ENCODE peak calls at places on chromosomes 2 and 18, in six cellular contexts. One of them, this sample, is unnamed. For H3K4me1, the result is how much of the 10 kb centered on the place peaks cover.

GRCh38 chr2:25620077-25620476 is 53.3 kb downstream of the DTNB start:
- DNase-seq in uterus: no peak
- DNase-seq in A549: no peak
- DNase-seq in Peyer's patch: no peak
- DNase-seq in psoas muscle: no peak
- DNase-seq in astrocyte: peak
- DNase-seq in this sample: no peak

GRCh38 chr2:69082430-69082997 is 69.5 kb downstream of the ANTXR1 start:
- DNase-seq in uterus: peak
- DNase-seq in A549: peak
- DNase-seq in Peyer's patch: peak
- DNase-seq in psoas muscle: no peak
- DNase-seq in astrocyte: peak
- DNase-seq in this sample: peak

GRCh38 chr2:175432021-175432420 is 250.5 kb upstream of the ATP5MC3 start:
- DNase-seq in uterus: no peak
- DNase-seq in A549: no peak
- DNase-seq in Peyer's patch: no peak
- DNase-seq in psoas muscle: no peak
- DNase-seq in astrocyte: no peak
- DNase-seq in this sample: no peak

GRCh38 chr18:6785411-6785810 is 55.9 kb downstream of the ARHGAP28 start:
- DNase-seq in uterus: no peak
- DNase-seq in A549: no peak
- DNase-seq in Peyer's patch: no peak
- DNase-seq in psoas muscle: no peak
- DNase-seq in astrocyte: no peak
- DNase-seq in this sample: no peak

GRCh38 chr2:240601061-240601830 is 14.7 kb downstream of the CAPN10 start:
- DNase-seq in uterus: peak
- DNase-seq in A549: no peak
- DNase-seq in Peyer's patch: no peak
- DNase-seq in psoas muscle: peak
- DNase-seq in astrocyte: no peak
- DNase-seq in this sample: peak

GRCh38 chr18:54390838-54391237 is 33.1 kb downstream of the C18orf54 start:
- DNase-seq in uterus: no peak
- DNase-seq in A549: no peak
- DNase-seq in Peyer's patch: no peak
- DNase-seq in psoas muscle: no peak
- DNase-seq in astrocyte: no peak
- DNase-seq in this sample: no peak

GRCh38 chr2:15733867-15734765 is 142.4 kb downstream of the DDX1 start:
- DNase-seq in uterus: no peak
- DNase-seq in A549: no peak
- DNase-seq in Peyer's patch: no peak
- DNase-seq in psoas muscle: no peak
- DNase-seq in astrocyte: peak
- DNase-seq in this sample: peak

GRCh38 chr2:143936758-143937562 is 583.0 kb downstream of the ZEB2 start:
- DNase-seq in uterus: no peak
- DNase-seq in A549: no peak
- DNase-seq in Peyer's patch: no peak
- DNase-seq in psoas muscle: peak
- DNase-seq in astrocyte: peak
- DNase-seq in this sample: no peak

GRCh38 chr2:218031771-218032257 is 29.0 kb upstream of the TNS1 start:
- DNase-seq in uterus: no peak
- DNase-seq in A549: no peak
- DNase-seq in Peyer's patch: no peak
- DNase-seq in psoas muscle: no peak
- DNase-seq in astrocyte: no peak
- DNase-seq in this sample: peak

GRCh38 chr2:43519711-43520221 is 76.1 kb downstream of the THADA start:
- DNase-seq in uterus: no peak
- DNase-seq in A549: no peak
- DNase-seq in Peyer's patch: no peak
- DNase-seq in psoas muscle: no peak
- DNase-seq in astrocyte: peak
- DNase-seq in this sample: no peak

GRCh38 chr2:62705859-62706720 is 577 bp downstream of the EHBP1 start:
- DNase-seq in uterus: peak
- DNase-seq in A549: peak
- DNase-seq in Peyer's patch: peak
- DNase-seq in psoas muscle: peak
- DNase-seq in astrocyte: peak
- DNase-seq in this sample: peak

GRCh38 chr2:159795781-159796667 is 2.0 kb downstream of the CD302 start:
- DNase-seq in uterus: no peak
- DNase-seq in A549: no peak
- DNase-seq in Peyer's patch: no peak
- DNase-seq in psoas muscle: no peak
- DNase-seq in astrocyte: peak
- DNase-seq in this sample: no peak

GRCh38 chr2:18077724-18078123 is 199.3 kb downstream of the KCNS3 start:
- DNase-seq in uterus: no peak
- DNase-seq in A549: no peak
- DNase-seq in Peyer's patch: no peak
- DNase-seq in psoas muscle: no peak
- DNase-seq in astrocyte: peak
- DNase-seq in this sample: no peak

GRCh38 chr2:226690471-226691024 is 109.1 kb downstream of the IRS1 start:
- DNase-seq in uterus: no peak
- DNase-seq in A549: no peak
- DNase-seq in Peyer's patch: no peak
- DNase-seq in psoas muscle: no peak
- DNase-seq in astrocyte: no peak
- DNase-seq in this sample: no peak

GRCh38 chr2:210399440-210400041 is 77.0 kb downstream of the LANCL1 start:
- DNase-seq in uterus: no peak
- DNase-seq in A549: no peak
- DNase-seq in Peyer's patch: no peak
- DNase-seq in psoas muscle: no peak
- DNase-seq in astrocyte: peak
- DNase-seq in this sample: no peak

GRCh38 chr18:49041677-49042570 is 91.2 kb upstream of the SMAD7 start:
- DNase-seq in uterus: peak
- DNase-seq in A549: no peak
- DNase-seq in Peyer's patch: peak
- DNase-seq in psoas muscle: peak
- DNase-seq in astrocyte: peak
- DNase-seq in this sample: peak

DNA sequence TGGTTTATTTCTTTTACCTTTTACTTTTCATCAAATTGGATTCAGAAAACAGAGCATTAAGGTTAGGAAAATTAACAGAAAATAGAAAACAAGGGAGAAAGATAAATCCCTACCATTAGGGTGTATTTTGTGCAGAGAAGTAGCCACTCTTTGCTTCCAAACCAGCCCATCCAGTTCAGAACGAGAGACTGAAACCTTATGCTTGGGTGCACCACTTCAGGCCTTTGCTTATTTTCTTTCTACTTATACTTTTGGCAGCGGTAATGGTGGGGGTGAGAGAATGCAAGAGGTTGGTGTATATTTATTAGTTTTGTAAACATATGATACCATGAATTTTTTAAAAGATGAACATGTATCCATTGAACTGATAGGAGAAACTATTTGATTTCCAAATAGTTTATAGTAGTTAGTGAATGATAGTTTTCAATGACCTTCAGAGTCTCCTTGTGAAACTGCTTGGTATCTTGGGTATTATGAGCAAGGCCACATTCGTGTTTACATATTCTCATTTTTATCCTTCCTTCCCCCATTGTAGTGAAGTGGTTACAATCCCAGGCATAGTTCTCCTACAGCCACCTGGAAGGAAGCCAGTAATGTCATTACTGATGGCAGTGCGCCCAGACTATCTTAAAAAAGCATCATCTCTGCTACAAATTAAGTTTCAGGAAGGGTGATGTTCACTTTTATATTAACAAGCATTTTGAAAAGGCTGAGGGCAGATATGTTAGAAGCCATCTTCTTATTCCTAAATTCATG is 60.8 kb downstream of the MFSD6 start:
- DNase-seq in uterus: peak
- DNase-seq in A549: peak
- DNase-seq in Peyer's patch: no peak
- DNase-seq in psoas muscle: peak
- DNase-seq in astrocyte: peak
- DNase-seq in this sample: peak
- H3K4me3 ChIP-seq in uterus: no peak
- H3K4me3 ChIP-seq in A549: no peak
- H3K4me3 ChIP-seq in Peyer's patch: no peak
- H3K4me3 ChIP-seq in psoas muscle: no peak
- H3K4me3 ChIP-seq in astrocyte: no peak
- H3K4me3 ChIP-seq in this sample: no peak

GRCh38 chr2:20568501-20569463 is 82.1 kb downstream of the HS1BP3 start:
- DNase-seq in uterus: peak
- DNase-seq in A549: no peak
- DNase-seq in Peyer's patch: no peak
- DNase-seq in psoas muscle: no peak
- DNase-seq in astrocyte: no peak
- DNase-seq in this sample: no peak

GRCh38 chr2:20567159-20567925 is 83.6 kb downstream of the HS1BP3 start:
- DNase-seq in uterus: peak
- DNase-seq in A549: no peak
- DNase-seq in Peyer's patch: no peak
- DNase-seq in psoas muscle: no peak
- DNase-seq in astrocyte: no peak
- DNase-seq in this sample: no peak

GRCh38 chr2:20569464-20570223 is 81.3 kb downstream of the HS1BP3 start:
- DNase-seq in uterus: no peak
- DNase-seq in A549: no peak
- DNase-seq in Peyer's patch: no peak
- DNase-seq in psoas muscle: no peak
- DNase-seq in astrocyte: no peak
- DNase-seq in this sample: no peak

GRCh38 chr2:20565623-20566236 is 85.2 kb downstream of the HS1BP3 start:
- DNase-seq in uterus: no peak
- DNase-seq in A549: no peak
- DNase-seq in Peyer's patch: no peak
- DNase-seq in psoas muscle: no peak
- DNase-seq in astrocyte: peak
- DNase-seq in this sample: no peak

DNA sequence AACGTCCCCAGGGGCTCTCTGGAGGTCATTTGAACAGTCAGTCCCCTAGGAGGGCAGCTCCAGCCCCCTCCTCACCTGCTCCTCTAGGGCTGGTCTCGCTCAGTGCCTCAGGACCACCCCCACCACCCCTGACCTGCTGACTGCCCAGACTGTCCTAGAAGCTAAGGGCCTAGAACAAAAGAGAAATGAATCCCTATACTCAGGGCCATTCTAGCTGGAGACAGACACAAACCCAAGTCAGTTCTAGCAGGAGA is 83.0 kb downstream of the HS1BP3 start:
- DNase-seq in uterus: no peak
- DNase-seq in A549: no peak
- DNase-seq in Peyer's patch: no peak
- DNase-seq in psoas muscle: no peak
- DNase-seq in astrocyte: no peak
- DNase-seq in this sample: no peak
- H3K4me1 ChIP-seq in uterus: under half
- H3K4me1 ChIP-seq in A549: under half
- H3K4me1 ChIP-seq in Peyer's patch: under half
- H3K4me1 ChIP-seq in psoas muscle: under half
- H3K4me1 ChIP-seq in astrocyte: under half
- H3K4me1 ChIP-seq in this sample: under half

GRCh38 chr2:39338502-39338901 is 94.7 kb upstream of the CDKL4 start:
- DNase-seq in uterus: no peak
- DNase-seq in A549: no peak
- DNase-seq in Peyer's patch: no peak
- DNase-seq in psoas muscle: no peak
- DNase-seq in astrocyte: no peak
- DNase-seq in this sample: no peak
- H3K4me3 ChIP-seq in uterus: no peak
- H3K4me3 ChIP-seq in A549: no peak
- H3K4me3 ChIP-seq in Peyer's patch: no peak
- H3K4me3 ChIP-seq in psoas muscle: no peak
- H3K4me3 ChIP-seq in astrocyte: no peak
- H3K4me3 ChIP-seq in this sample: no peak

DNA sequence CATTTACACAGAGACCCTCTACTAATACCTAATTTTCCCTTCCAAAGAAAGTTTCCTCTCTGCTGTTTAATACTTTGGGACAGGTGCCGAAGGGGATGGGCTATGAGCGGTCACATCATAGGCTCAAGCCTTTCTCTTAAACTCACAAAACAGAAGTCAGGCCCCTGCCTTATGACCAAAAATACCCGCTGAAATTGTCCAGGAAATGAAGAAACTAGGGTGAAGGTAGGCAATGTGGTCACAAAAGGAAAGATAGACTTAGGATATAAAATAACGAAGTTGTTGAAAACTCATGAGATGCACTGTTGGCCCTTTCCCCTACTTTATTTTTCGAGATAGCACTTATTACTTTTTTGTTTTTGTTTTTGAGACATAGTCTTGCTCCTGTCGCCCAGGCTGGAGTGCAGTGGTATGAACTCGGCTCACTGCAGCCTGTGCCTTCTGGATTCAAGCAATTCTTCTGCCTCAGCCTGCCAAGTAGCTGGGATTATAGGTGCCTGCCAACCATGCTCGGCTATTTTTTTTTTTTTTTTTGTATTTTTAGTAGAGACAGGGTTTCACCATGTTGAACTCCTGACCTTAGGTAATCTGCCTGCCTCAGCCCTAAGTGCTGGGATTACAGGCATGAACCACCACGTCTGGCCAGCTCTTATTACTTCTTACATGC is 16.3 kb downstream of the SLC8A1 start:
- DNase-seq in uterus: no peak
- DNase-seq in A549: no peak
- DNase-seq in Peyer's patch: no peak
- DNase-seq in psoas muscle: no peak
- DNase-seq in astrocyte: no peak
- DNase-seq in this sample: no peak
- H3K4me1 ChIP-seq in uterus: under half
- H3K4me1 ChIP-seq in A549: under half
- H3K4me1 ChIP-seq in Peyer's patch: under half
- H3K4me1 ChIP-seq in psoas muscle: under half
- H3K4me1 ChIP-seq in astrocyte: under half
- H3K4me1 ChIP-seq in this sample: under half

GRCh38 chr2:239093487-239093886 is 245.6 kb downstream of the TWIST2 start:
- DNase-seq in uterus: no peak
- DNase-seq in A549: no peak
- DNase-seq in Peyer's patch: no peak
- DNase-seq in psoas muscle: no peak
- DNase-seq in astrocyte: no peak
- DNase-seq in this sample: no peak

GRCh38 chr2:239092571-239093294 is 244.8 kb downstream of the TWIST2 start:
- DNase-seq in uterus: no peak
- DNase-seq in A549: no peak
- DNase-seq in Peyer's patch: no peak
- DNase-seq in psoas muscle: peak
- DNase-seq in astrocyte: no peak
- DNase-seq in this sample: no peak

GRCh38 chr2:239094727-239095266 is 246.9 kb downstream of the TWIST2 start:
- DNase-seq in uterus: no peak
- DNase-seq in A549: no peak
- DNase-seq in Peyer's patch: no peak
- DNase-seq in psoas muscle: no peak
- DNase-seq in astrocyte: no peak
- DNase-seq in this sample: no peak

GRCh38 chr2:239095475-239095874 is 247.6 kb downstream of the TWIST2 start:
- DNase-seq in uterus: no peak
- DNase-seq in A549: no peak
- DNase-seq in Peyer's patch: no peak
- DNase-seq in psoas muscle: no peak
- DNase-seq in astrocyte: no peak
- DNase-seq in this sample: no peak

GRCh38 chr2:239093956-239094355 is 246.1 kb downstream of the TWIST2 start:
- DNase-seq in uterus: no peak
- DNase-seq in A549: no peak
- DNase-seq in Peyer's patch: no peak
- DNase-seq in psoas muscle: no peak
- DNase-seq in astrocyte: no peak
- DNase-seq in this sample: no peak
- H3K4me3 ChIP-seq in uterus: no peak
- H3K4me3 ChIP-seq in A549: no peak
- H3K4me3 ChIP-seq in Peyer's patch: no peak
- H3K4me3 ChIP-seq in psoas muscle: no peak
- H3K4me3 ChIP-seq in astrocyte: no peak
- H3K4me3 ChIP-seq in this sample: no peak

This sample was measured in adrenal gland.